ENCODE peak calls at places on chromosome 5, in six cellular contexts. One of them, this sample, is unnamed.
A peak's percentile ranks its signal among the peaks of the same experiment; 100 is the strongest.

GRCh38 chr5:179801304-179802206 is 5.1 kb downstream of the MGAT4B start:
- DNase-seq in activated gamma-delta T cell treated with anti-CD3 and anti-CD28 coated beads, Interleukin-2, amount 50 U/mL, for 16 hours: peak; percentile 79
- DNase-seq in HTR-8/SVneo: no peak
- DNase-seq in G401: peak; percentile 53
- DNase-seq in progenitor cell of endocrine pancreas: peak; percentile 66
- DNase-seq in activated T-cell treated with anti-CD3 and anti-CD28 coated beads, Interleukin-2, amount 50 U/mL, for 72 hours: peak; percentile 88
- DNase-seq in this sample: no peak

GRCh38 chr5:78213799-78214198 is 80.7 kb downstream of the AP3B1 start:
- DNase-seq in HTR-8/SVneo: no peak
- DNase-seq in progenitor cell of endocrine pancreas: no peak
- DNase-seq in activated gamma-delta T cell treated with anti-CD3 and anti-CD28 coated beads, Interleukin-2, amount 50 U/mL, for 16 hours: no peak
- DNase-seq in activated T-cell treated with anti-CD3 and anti-CD28 coated beads, Interleukin-2, amount 50 U/mL, for 72 hours: no peak
- DNase-seq in G401: peak; percentile 7
- DNase-seq in this sample: peak; percentile 65

GRCh38 chr5:98771389-98772109 is 1.9 kb upstream of the RGMB start:
- DNase-seq in HTR-8/SVneo: peak; percentile 72
- DNase-seq in activated T-cell treated with anti-CD3 and anti-CD28 coated beads, Interleukin-2, amount 50 U/mL, for 72 hours: peak; percentile 73
- DNase-seq in activated gamma-delta T cell treated with anti-CD3 and anti-CD28 coated beads, Interleukin-2, amount 50 U/mL, for 16 hours: peak; percentile 11
- DNase-seq in progenitor cell of endocrine pancreas: peak; percentile 50
- DNase-seq in G401: peak; percentile 90
- DNase-seq in this sample: peak; percentile 97

GRCh38 chr5:5546408-5546807 is 123.9 kb downstream of the ICE1 start:
- DNase-seq in activated gamma-delta T cell treated with anti-CD3 and anti-CD28 coated beads, Interleukin-2, amount 50 U/mL, for 16 hours: no peak
- DNase-seq in HTR-8/SVneo: no peak
- DNase-seq in activated T-cell treated with anti-CD3 and anti-CD28 coated beads, Interleukin-2, amount 50 U/mL, for 72 hours: no peak
- DNase-seq in G401: no peak
- DNase-seq in progenitor cell of endocrine pancreas: no peak
- DNase-seq in this sample: no peak

GRCh38 chr5:73999306-73999705 is 373.3 kb downstream of the ARHGEF28 start:
- DNase-seq in progenitor cell of endocrine pancreas: no peak
- DNase-seq in activated T-cell treated with anti-CD3 and anti-CD28 coated beads, Interleukin-2, amount 50 U/mL, for 72 hours: no peak
- DNase-seq in activated gamma-delta T cell treated with anti-CD3 and anti-CD28 coated beads, Interleukin-2, amount 50 U/mL, for 16 hours: no peak
- DNase-seq in G401: no peak
- DNase-seq in HTR-8/SVneo: no peak
- DNase-seq in this sample: no peak

GRCh38 chr5:102649731-102650130 is 105.4 kb upstream of the PAM start:
- DNase-seq in activated T-cell treated with anti-CD3 and anti-CD28 coated beads, Interleukin-2, amount 50 U/mL, for 72 hours: no peak
- DNase-seq in G401: no peak
- DNase-seq in activated gamma-delta T cell treated with anti-CD3 and anti-CD28 coated beads, Interleukin-2, amount 50 U/mL, for 16 hours: no peak
- DNase-seq in HTR-8/SVneo: no peak
- DNase-seq in progenitor cell of endocrine pancreas: no peak
- DNase-seq in this sample: no peak

GRCh38 chr5:173320259-173320658 is 8.0 kb downstream of the STC2 start:
- DNase-seq in G401: no peak
- DNase-seq in activated gamma-delta T cell treated with anti-CD3 and anti-CD28 coated beads, Interleukin-2, amount 50 U/mL, for 16 hours: no peak
- DNase-seq in progenitor cell of endocrine pancreas: no peak
- DNase-seq in activated T-cell treated with anti-CD3 and anti-CD28 coated beads, Interleukin-2, amount 50 U/mL, for 72 hours: no peak
- DNase-seq in HTR-8/SVneo: no peak
- DNase-seq in this sample: no peak

GRCh38 chr5:134246771-134247329 is 21.0 kb upstream of the PPP2CA start:
- DNase-seq in activated T-cell treated with anti-CD3 and anti-CD28 coated beads, Interleukin-2, amount 50 U/mL, for 72 hours: no peak
- DNase-seq in progenitor cell of endocrine pancreas: no peak
- DNase-seq in activated gamma-delta T cell treated with anti-CD3 and anti-CD28 coated beads, Interleukin-2, amount 50 U/mL, for 16 hours: no peak
- DNase-seq in G401: peak; percentile 72
- DNase-seq in HTR-8/SVneo: no peak
- DNase-seq in this sample: no peak

GRCh38 chr5:145793574-145793973 is 41.6 kb downstream of the PRELID2 start:
- DNase-seq in HTR-8/SVneo: no peak
- DNase-seq in activated T-cell treated with anti-CD3 and anti-CD28 coated beads, Interleukin-2, amount 50 U/mL, for 72 hours: no peak
- DNase-seq in G401: no peak
- DNase-seq in activated gamma-delta T cell treated with anti-CD3 and anti-CD28 coated beads, Interleukin-2, amount 50 U/mL, for 16 hours: no peak
- DNase-seq in progenitor cell of endocrine pancreas: no peak
- DNase-seq in this sample: no peak

GRCh38 chr5:1718669-1719068 is 81.0 kb downstream of the MRPL36 start:
- DNase-seq in activated gamma-delta T cell treated with anti-CD3 and anti-CD28 coated beads, Interleukin-2, amount 50 U/mL, for 16 hours: no peak
- DNase-seq in activated T-cell treated with anti-CD3 and anti-CD28 coated beads, Interleukin-2, amount 50 U/mL, for 72 hours: no peak
- DNase-seq in progenitor cell of endocrine pancreas: no peak
- DNase-seq in G401: no peak
- DNase-seq in HTR-8/SVneo: no peak
- DNase-seq in this sample: no peak

GRCh38 chr5:68565427-68565826 is 349.9 kb downstream of the PIK3R1 start:
- DNase-seq in progenitor cell of endocrine pancreas: no peak
- DNase-seq in activated gamma-delta T cell treated with anti-CD3 and anti-CD28 coated beads, Interleukin-2, amount 50 U/mL, for 16 hours: no peak
- DNase-seq in HTR-8/SVneo: no peak
- DNase-seq in G401: no peak
- DNase-seq in activated T-cell treated with anti-CD3 and anti-CD28 coated beads, Interleukin-2, amount 50 U/mL, for 72 hours: no peak
- DNase-seq in this sample: no peak

GRCh38 chr5:83464261-83464660 is 7.3 kb upstream of the VCAN start:
- DNase-seq in activated T-cell treated with anti-CD3 and anti-CD28 coated beads, Interleukin-2, amount 50 U/mL, for 72 hours: no peak
- DNase-seq in G401: no peak
- DNase-seq in progenitor cell of endocrine pancreas: no peak
- DNase-seq in HTR-8/SVneo: no peak
- DNase-seq in activated gamma-delta T cell treated with anti-CD3 and anti-CD28 coated beads, Interleukin-2, amount 50 U/mL, for 16 hours: no peak
- DNase-seq in this sample: no peak

GRCh38 chr5:98218838-98219237 is 554.6 kb upstream of the RGMB start:
- DNase-seq in G401: no peak
- DNase-seq in HTR-8/SVneo: no peak
- DNase-seq in progenitor cell of endocrine pancreas: no peak
- DNase-seq in activated gamma-delta T cell treated with anti-CD3 and anti-CD28 coated beads, Interleukin-2, amount 50 U/mL, for 16 hours: no peak
- DNase-seq in activated T-cell treated with anti-CD3 and anti-CD28 coated beads, Interleukin-2, amount 50 U/mL, for 72 hours: no peak
- DNase-seq in this sample: no peak

GRCh38 chr5:520196-520849 is 3.9 kb downstream of the SLC9A3 start:
- DNase-seq in progenitor cell of endocrine pancreas: no peak
- DNase-seq in HTR-8/SVneo: no peak
- DNase-seq in activated T-cell treated with anti-CD3 and anti-CD28 coated beads, Interleukin-2, amount 50 U/mL, for 72 hours: no peak
- DNase-seq in activated gamma-delta T cell treated with anti-CD3 and anti-CD28 coated beads, Interleukin-2, amount 50 U/mL, for 16 hours: no peak
- DNase-seq in G401: no peak
- DNase-seq in this sample: no peak

GRCh38 chr5:88236866-88237642 is 31.6 kb downstream of the TMEM161B start:
- DNase-seq in activated T-cell treated with anti-CD3 and anti-CD28 coated beads, Interleukin-2, amount 50 U/mL, for 72 hours: no peak
- DNase-seq in G401: no peak
- DNase-seq in progenitor cell of endocrine pancreas: no peak
- DNase-seq in activated gamma-delta T cell treated with anti-CD3 and anti-CD28 coated beads, Interleukin-2, amount 50 U/mL, for 16 hours: no peak
- DNase-seq in HTR-8/SVneo: no peak
- DNase-seq in this sample: no peak

GRCh38 chr5:136032564-136032963 is 3.8 kb downstream of the TGFBI start:
- DNase-seq in activated gamma-delta T cell treated with anti-CD3 and anti-CD28 coated beads, Interleukin-2, amount 50 U/mL, for 16 hours: no peak
- DNase-seq in G401: no peak
- DNase-seq in progenitor cell of endocrine pancreas: no peak
- DNase-seq in HTR-8/SVneo: peak; percentile 53
- DNase-seq in activated T-cell treated with anti-CD3 and anti-CD28 coated beads, Interleukin-2, amount 50 U/mL, for 72 hours: no peak
- DNase-seq in this sample: no peak

GRCh38 chr5:149113669-149114068 is 27.6 kb upstream of the ABLIM3 start:
- DNase-seq in activated gamma-delta T cell treated with anti-CD3 and anti-CD28 coated beads, Interleukin-2, amount 50 U/mL, for 16 hours: no peak
- DNase-seq in G401: no peak
- DNase-seq in activated T-cell treated with anti-CD3 and anti-CD28 coated beads, Interleukin-2, amount 50 U/mL, for 72 hours: no peak
- DNase-seq in HTR-8/SVneo: no peak
- DNase-seq in progenitor cell of endocrine pancreas: no peak
- DNase-seq in this sample: no peak

GRCh38 chr5:36135994-36136393 is 15.7 kb downstream of the LMBRD2 start:
- DNase-seq in HTR-8/SVneo: no peak
- DNase-seq in G401: no peak
- DNase-seq in activated gamma-delta T cell treated with anti-CD3 and anti-CD28 coated beads, Interleukin-2, amount 50 U/mL, for 16 hours: no peak
- DNase-seq in activated T-cell treated with anti-CD3 and anti-CD28 coated beads, Interleukin-2, amount 50 U/mL, for 72 hours: no peak
- DNase-seq in progenitor cell of endocrine pancreas: no peak
- DNase-seq in this sample: no peak

GRCh38 chr5:59042201-59042600 is 459.3 kb downstream of the RAB3C start:
- DNase-seq in progenitor cell of endocrine pancreas: no peak
- DNase-seq in activated T-cell treated with anti-CD3 and anti-CD28 coated beads, Interleukin-2, amount 50 U/mL, for 72 hours: no peak
- DNase-seq in activated gamma-delta T cell treated with anti-CD3 and anti-CD28 coated beads, Interleukin-2, amount 50 U/mL, for 16 hours: no peak
- DNase-seq in HTR-8/SVneo: no peak
- DNase-seq in G401: no peak
- DNase-seq in this sample: no peak

GRCh38 chr5:134994560-134995156 is 27.0 kb downstream of the CATSPER3 start:
- DNase-seq in HTR-8/SVneo: no peak
- DNase-seq in progenitor cell of endocrine pancreas: no peak
- DNase-seq in activated gamma-delta T cell treated with anti-CD3 and anti-CD28 coated beads, Interleukin-2, amount 50 U/mL, for 16 hours: no peak
- DNase-seq in activated T-cell treated with anti-CD3 and anti-CD28 coated beads, Interleukin-2, amount 50 U/mL, for 72 hours: no peak
- DNase-seq in G401: no peak
- DNase-seq in this sample: no peak

GRCh38 chr5:163938595-163938994 is 433.2 kb downstream of the MAT2B start:
- DNase-seq in progenitor cell of endocrine pancreas: no peak
- DNase-seq in HTR-8/SVneo: no peak
- DNase-seq in G401: no peak
- DNase-seq in activated T-cell treated with anti-CD3 and anti-CD28 coated beads, Interleukin-2, amount 50 U/mL, for 72 hours: no peak
- DNase-seq in activated gamma-delta T cell treated with anti-CD3 and anti-CD28 coated beads, Interleukin-2, amount 50 U/mL, for 16 hours: no peak
- DNase-seq in this sample: no peak

GRCh38 chr5:73834693-73835092 is 208.7 kb downstream of the ARHGEF28 start:
- DNase-seq in G401: no peak
- DNase-seq in activated T-cell treated with anti-CD3 and anti-CD28 coated beads, Interleukin-2, amount 50 U/mL, for 72 hours: no peak
- DNase-seq in progenitor cell of endocrine pancreas: no peak
- DNase-seq in activated gamma-delta T cell treated with anti-CD3 and anti-CD28 coated beads, Interleukin-2, amount 50 U/mL, for 16 hours: no peak
- DNase-seq in HTR-8/SVneo: no peak
- DNase-seq in this sample: no peak

GRCh38 chr5:107558951-107559350 is 111.8 kb downstream of the EFNA5 start:
- DNase-seq in G401: no peak
- DNase-seq in activated gamma-delta T cell treated with anti-CD3 and anti-CD28 coated beads, Interleukin-2, amount 50 U/mL, for 16 hours: no peak
- DNase-seq in HTR-8/SVneo: no peak
- DNase-seq in progenitor cell of endocrine pancreas: no peak
- DNase-seq in activated T-cell treated with anti-CD3 and anti-CD28 coated beads, Interleukin-2, amount 50 U/mL, for 72 hours: no peak
- DNase-seq in this sample: no peak

GRCh38 chr5:72137826-72138409 is 30.6 kb downstream of the MAP1B start:
- DNase-seq in HTR-8/SVneo: no peak
- DNase-seq in activated gamma-delta T cell treated with anti-CD3 and anti-CD28 coated beads, Interleukin-2, amount 50 U/mL, for 16 hours: no peak
- DNase-seq in progenitor cell of endocrine pancreas: no peak
- DNase-seq in G401: no peak
- DNase-seq in activated T-cell treated with anti-CD3 and anti-CD28 coated beads, Interleukin-2, amount 50 U/mL, for 72 hours: no peak
- DNase-seq in this sample: peak; percentile 49

GRCh38 chr5:114010362-114010761 is 351.5 kb upstream of the KCNN2 start:
- DNase-seq in activated gamma-delta T cell treated with anti-CD3 and anti-CD28 coated beads, Interleukin-2, amount 50 U/mL, for 16 hours: no peak
- DNase-seq in progenitor cell of endocrine pancreas: no peak
- DNase-seq in G401: no peak
- DNase-seq in activated T-cell treated with anti-CD3 and anti-CD28 coated beads, Interleukin-2, amount 50 U/mL, for 72 hours: no peak
- DNase-seq in HTR-8/SVneo: no peak
- DNase-seq in this sample: no peak

GRCh38 chr5:135395451-135395850 is 3.6 kb downstream of the MACROH2A1 start:
- DNase-seq in HTR-8/SVneo: no peak
- DNase-seq in G401: no peak
- DNase-seq in activated gamma-delta T cell treated with anti-CD3 and anti-CD28 coated beads, Interleukin-2, amount 50 U/mL, for 16 hours: no peak
- DNase-seq in progenitor cell of endocrine pancreas: no peak
- DNase-seq in activated T-cell treated with anti-CD3 and anti-CD28 coated beads, Interleukin-2, amount 50 U/mL, for 72 hours: no peak
- DNase-seq in this sample: no peak

GRCh38 chr5:132436936-132437335 is 53.6 kb downstream of the IRF1 start:
- DNase-seq in activated gamma-delta T cell treated with anti-CD3 and anti-CD28 coated beads, Interleukin-2, amount 50 U/mL, for 16 hours: no peak
- DNase-seq in progenitor cell of endocrine pancreas: no peak
- DNase-seq in G401: no peak
- DNase-seq in activated T-cell treated with anti-CD3 and anti-CD28 coated beads, Interleukin-2, amount 50 U/mL, for 72 hours: no peak
- DNase-seq in HTR-8/SVneo: no peak
- DNase-seq in this sample: no peak

GRCh38 chr5:172412724-172413260 is 41.5 kb downstream of the SH3PXD2B start:
- DNase-seq in activated T-cell treated with anti-CD3 and anti-CD28 coated beads, Interleukin-2, amount 50 U/mL, for 72 hours: peak; percentile 13
- DNase-seq in HTR-8/SVneo: peak; percentile 47
- DNase-seq in activated gamma-delta T cell treated with anti-CD3 and anti-CD28 coated beads, Interleukin-2, amount 50 U/mL, for 16 hours: no peak
- DNase-seq in progenitor cell of endocrine pancreas: no peak
- DNase-seq in G401: no peak
- DNase-seq in this sample: peak; percentile 78

GRCh38 chr5:114363837-114364236 is 2.0 kb downstream of the KCNN2 start:
- DNase-seq in HTR-8/SVneo: no peak
- DNase-seq in G401: peak; percentile 40
- DNase-seq in activated gamma-delta T cell treated with anti-CD3 and anti-CD28 coated beads, Interleukin-2, amount 50 U/mL, for 16 hours: no peak
- DNase-seq in progenitor cell of endocrine pancreas: no peak
- DNase-seq in activated T-cell treated with anti-CD3 and anti-CD28 coated beads, Interleukin-2, amount 50 U/mL, for 72 hours: no peak
- DNase-seq in this sample: no peak

GRCh38 chr5:151081426-151082273 is 816 bp upstream of the TNIP1 start:
- DNase-seq in activated gamma-delta T cell treated with anti-CD3 and anti-CD28 coated beads, Interleukin-2, amount 50 U/mL, for 16 hours: no peak
- DNase-seq in progenitor cell of endocrine pancreas: no peak
- DNase-seq in G401: no peak
- DNase-seq in activated T-cell treated with anti-CD3 and anti-CD28 coated beads, Interleukin-2, amount 50 U/mL, for 72 hours: no peak
- DNase-seq in HTR-8/SVneo: peak; percentile 64
- DNase-seq in this sample: no peak

GRCh38 chr5:159616967-159617366 is 286.7 kb upstream of the IL12B start:
- DNase-seq in activated gamma-delta T cell treated with anti-CD3 and anti-CD28 coated beads, Interleukin-2, amount 50 U/mL, for 16 hours: no peak
- DNase-seq in HTR-8/SVneo: no peak
- DNase-seq in progenitor cell of endocrine pancreas: no peak
- DNase-seq in G401: no peak
- DNase-seq in activated T-cell treated with anti-CD3 and anti-CD28 coated beads, Interleukin-2, amount 50 U/mL, for 72 hours: no peak
- DNase-seq in this sample: no peak

GRCh38 chr5:16082053-16082452 is 97.5 kb downstream of the MARCHF11 start:
- DNase-seq in progenitor cell of endocrine pancreas: no peak
- DNase-seq in activated T-cell treated with anti-CD3 and anti-CD28 coated beads, Interleukin-2, amount 50 U/mL, for 72 hours: no peak
- DNase-seq in G401: no peak
- DNase-seq in HTR-8/SVneo: no peak
- DNase-seq in activated gamma-delta T cell treated with anti-CD3 and anti-CD28 coated beads, Interleukin-2, amount 50 U/mL, for 16 hours: no peak
- DNase-seq in this sample: no peak

GRCh38 chr5:36569456-36569855 is 37.0 kb upstream of the SLC1A3 start:
- DNase-seq in activated gamma-delta T cell treated with anti-CD3 and anti-CD28 coated beads, Interleukin-2, amount 50 U/mL, for 16 hours: no peak
- DNase-seq in activated T-cell treated with anti-CD3 and anti-CD28 coated beads, Interleukin-2, amount 50 U/mL, for 72 hours: no peak
- DNase-seq in G401: no peak
- DNase-seq in progenitor cell of endocrine pancreas: no peak
- DNase-seq in HTR-8/SVneo: no peak
- DNase-seq in this sample: no peak

GRCh38 chr5:64977779-64978178 is 209.0 kb downstream of the CWC27 start:
- DNase-seq in G401: no peak
- DNase-seq in activated T-cell treated with anti-CD3 and anti-CD28 coated beads, Interleukin-2, amount 50 U/mL, for 72 hours: no peak
- DNase-seq in progenitor cell of endocrine pancreas: no peak
- DNase-seq in HTR-8/SVneo: no peak
- DNase-seq in activated gamma-delta T cell treated with anti-CD3 and anti-CD28 coated beads, Interleukin-2, amount 50 U/mL, for 16 hours: no peak
- DNase-seq in this sample: no peak

GRCh38 chr5:159951387-159951786 is 35.1 kb downstream of the ADRA1B start:
- DNase-seq in HTR-8/SVneo: peak; percentile 34
- DNase-seq in activated gamma-delta T cell treated with anti-CD3 and anti-CD28 coated beads, Interleukin-2, amount 50 U/mL, for 16 hours: no peak
- DNase-seq in G401: no peak
- DNase-seq in activated T-cell treated with anti-CD3 and anti-CD28 coated beads, Interleukin-2, amount 50 U/mL, for 72 hours: no peak
- DNase-seq in progenitor cell of endocrine pancreas: no peak
- DNase-seq in this sample: no peak

GRCh38 chr5:179577286-179577960 is 27.1 kb downstream of the RUFY1 start:
- DNase-seq in HTR-8/SVneo: no peak
- DNase-seq in activated T-cell treated with anti-CD3 and anti-CD28 coated beads, Interleukin-2, amount 50 U/mL, for 72 hours: no peak
- DNase-seq in G401: no peak
- DNase-seq in activated gamma-delta T cell treated with anti-CD3 and anti-CD28 coated beads, Interleukin-2, amount 50 U/mL, for 16 hours: no peak
- DNase-seq in progenitor cell of endocrine pancreas: no peak
- DNase-seq in this sample: no peak

GRCh38 chr5:60529001-60529400 is 171.0 kb downstream of the DEPDC1B start:
- DNase-seq in HTR-8/SVneo: no peak
- DNase-seq in activated gamma-delta T cell treated with anti-CD3 and anti-CD28 coated beads, Interleukin-2, amount 50 U/mL, for 16 hours: no peak
- DNase-seq in progenitor cell of endocrine pancreas: no peak
- DNase-seq in G401: no peak
- DNase-seq in activated T-cell treated with anti-CD3 and anti-CD28 coated beads, Interleukin-2, amount 50 U/mL, for 72 hours: no peak
- DNase-seq in this sample: no peak

GRCh38 chr5:110386782-110387181 is 339.7 kb downstream of the TMEM232 start:
- DNase-seq in G401: peak; percentile 20
- DNase-seq in progenitor cell of endocrine pancreas: no peak
- DNase-seq in HTR-8/SVneo: peak; percentile 7
- DNase-seq in activated T-cell treated with anti-CD3 and anti-CD28 coated beads, Interleukin-2, amount 50 U/mL, for 72 hours: no peak
- DNase-seq in activated gamma-delta T cell treated with anti-CD3 and anti-CD28 coated beads, Interleukin-2, amount 50 U/mL, for 16 hours: no peak
- DNase-seq in this sample: peak; percentile 57

This sample was measured in pons.